ENCODE peak calls at places on chromosomes 3 and 15, in seven cellular contexts. C is HCT116, I is GM23248, R is hepatocyte, B is PC-3, N is MM.1S, O is GM23338. F is an unnamed sample.

GRCh38 chr3:54909236-54909635 is 18.6 kb downstream of the LRTM1 start:
- DNase-seq in O (no peak), I (no peak), N (no peak), C (no peak), R (no peak), B (no peak), F (no peak)

GRCh38 chr3:172104471-172105072 is 65.2 kb downstream of the FNDC3B start:
- DNase-seq in C (no peak), N (no peak), R (no peak), B (no peak), I (no peak), O (peak), F (peak)

GRCh38 chr15:78087944-78088772 is 4.2 kb upstream of the SH2D7 start:
- DNase-seq in O (no peak), N (peak), I (no peak), C (no peak), R (no peak), B (no peak), F (no peak)

GRCh38 chr15:77402740-77403379 is 17.0 kb downstream of the PEAK1 start:
- DNase-seq in I (peak), N (no peak), C (no peak), R (no peak), O (no peak), B (no peak), F (no peak)

GRCh38 chr3:108071394-108071793 is 19.4 kb downstream of the CD47 start:
- DNase-seq in O (no peak), C (no peak), I (no peak), B (no peak), N (no peak), R (no peak), F (no peak)

GRCh38 chr15:73991260-73991659 is 835 bp downstream of the STOML1 start:
- DNase-seq in O (peak), R (peak), C (no peak), B (no peak), N (no peak), I (peak), F (peak)

GRCh38 chr3:141849056-141849814 is 27.2 kb upstream of the ATP1B3 start:
- DNase-seq in B (no peak), O (no peak), R (no peak), C (no peak), N (no peak), I (no peak), F (no peak)

GRCh38 chr3:56086355-56086754 is 381.9 kb downstream of the ERC2 start:
- DNase-seq in B (no peak), O (no peak), R (no peak), C (no peak), I (peak), N (no peak), F (no peak)

GRCh38 chr3:37736632-37737031 is 125.0 kb upstream of the CTDSPL start:
- DNase-seq in R (no peak), O (no peak), B (no peak), I (no peak), C (no peak), N (peak), F (no peak)

GRCh38 chr3:25281041-25281842 is 146.8 kb upstream of the RARB start:
- DNase-seq in R (no peak), B (no peak), I (no peak), N (no peak), O (no peak), C (no peak), F (peak)

GRCh38 chr3:148604270-148605085 is 93.2 kb upstream of the AGTR1 start:
- DNase-seq in O (no peak), N (no peak), B (peak), C (no peak), I (peak), R (peak), F (no peak)

GRCh38 chr3:48435774-48436476 is 4.0 kb downstream of the CCDC51 start:
- DNase-seq in O (peak), I (peak), C (peak), B (peak), R (peak), N (peak), F (peak)

GRCh38 chr15:25776071-25776740 is 86.9 kb downstream of the ATP10A start:
- DNase-seq in O (no peak), R (no peak), C (no peak), B (no peak), I (peak), N (no peak), F (no peak)

DNA sequence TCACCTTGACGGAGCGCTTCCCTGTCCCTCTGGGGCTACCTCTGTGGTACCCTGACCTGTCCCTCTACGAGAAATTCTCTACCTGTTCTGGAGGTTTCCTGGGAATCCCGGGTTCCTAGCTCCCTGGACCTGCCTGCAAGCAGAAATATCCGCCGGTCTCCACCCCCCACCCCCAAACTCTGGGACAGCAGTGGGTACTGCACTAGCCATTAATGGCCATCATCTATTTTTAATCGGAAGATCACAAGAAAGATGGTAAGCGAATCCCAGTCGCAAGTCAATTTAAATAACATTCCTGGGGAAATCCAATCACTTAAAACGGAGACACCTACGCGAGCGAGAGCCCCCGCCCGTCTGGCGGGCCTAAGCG is 426 bp upstream of the C3orf80 start:
- DNase-seq in B (no peak), I (no peak), C (no peak), R (no peak), O (no peak), N (no peak), F (no peak)
- TF ChIP-seq EZH2 in B (no peak), I (no peak), C (no peak), R (no peak), O (no peak), N (no peak), F (peak)

GRCh38 chr3:184567924-184568590 is 6.5 kb downstream of the EPHB3 start:
- DNase-seq in N (no peak), O (no peak), B (no peak), C (no peak), R (no peak), I (peak), F (no peak)

GRCh38 chr3:184570501-184570900 is 8.9 kb downstream of the EPHB3 start:
- DNase-seq in I (no peak), O (no peak), N (no peak), B (no peak), C (no peak), R (no peak), F (peak)

GRCh38 chr3:184570035-184570434 is 8.4 kb downstream of the EPHB3 start:
- DNase-seq in O (no peak), B (no peak), R (no peak), N (no peak), C (no peak), I (no peak), F (no peak)

GRCh38 chr3:184568591-184568917 is 7.0 kb downstream of the EPHB3 start:
- DNase-seq in I (no peak), B (no peak), N (no peak), C (no peak), O (no peak), R (no peak), F (no peak)

GRCh38 chr3:184568918-184569829 is 7.6 kb downstream of the EPHB3 start:
- DNase-seq in R (peak), B (peak), N (no peak), O (peak), I (peak), C (no peak), F (peak)
- TF ChIP-seq EZH2phosphoT487 in R (no peak), B (no peak), N (no peak), O (no peak), I (no peak), C (no peak), F (no peak)

GRCh38 chr3:63047068-63047467 is 171.9 kb upstream of the CADPS start:
- DNase-seq in I (no peak), C (no peak), N (no peak), O (peak), R (peak), B (no peak), F (no peak)

GRCh38 chr3:63046152-63046551 is 170.9 kb upstream of the CADPS start:
- DNase-seq in C (no peak), B (no peak), O (no peak), R (peak), N (no peak), I (no peak), F (no peak)

GRCh38 chr3:63048365-63048764 is 173.1 kb upstream of the CADPS start:
- DNase-seq in O (no peak), N (no peak), I (peak), R (no peak), C (no peak), B (no peak), F (no peak)

GRCh38 chr3:63048927-63049326 is 173.7 kb upstream of the CADPS start:
- DNase-seq in O (no peak), C (no peak), B (no peak), N (no peak), R (no peak), I (no peak), F (no peak)

GRCh38 chr3:63046580-63046979 is 171.4 kb upstream of the CADPS start:
- DNase-seq in O (no peak), N (no peak), I (no peak), R (peak), B (no peak), C (no peak), F (no peak)
- TF ChIP-seq EZH2 in O (no peak), N (no peak), I (no peak), R (no peak), B (no peak), C (no peak), F (no peak)

GRCh38 chr15:95132774-95133173 is 901.4 kb downstream of the MCTP2 start:
- DNase-seq in I (peak), N (no peak), B (peak), O (no peak), R (no peak), C (no peak), F (no peak)
- TF ChIP-seq EZH2phosphoT487 in I (no peak), N (no peak), B (no peak), O (no peak), R (no peak), C (no peak), F (no peak)

GRCh38 chr15:69129026-69129385 is 31.4 kb upstream of the GLCE start:
- DNase-seq in O (no peak), C (no peak), N (no peak), I (no peak), B (peak), R (no peak), F (no peak)
- TF ChIP-seq EZH2 in O (no peak), C (no peak), N (no peak), I (no peak), B (no peak), R (no peak), F (no peak)

DNA sequence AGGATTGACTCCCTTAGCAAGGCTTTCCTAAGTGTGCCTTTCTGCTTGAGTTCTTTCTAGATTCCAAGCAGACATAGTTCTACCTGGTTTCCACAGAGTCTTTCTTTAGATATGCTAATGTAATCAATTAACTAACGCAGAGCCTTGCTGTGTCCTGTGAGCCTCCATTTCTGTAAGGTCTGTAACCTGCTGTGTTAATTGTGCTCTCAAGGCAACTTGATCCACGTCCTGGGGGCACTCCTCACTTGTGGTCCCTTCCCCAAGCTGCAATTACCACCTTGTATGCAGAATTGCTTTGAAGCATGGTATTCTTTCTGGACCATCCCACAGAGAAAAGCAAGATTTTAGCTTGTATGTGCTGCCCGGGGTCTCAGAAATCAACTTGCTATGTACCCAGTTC is 29.5 kb upstream of the THSD4 start:
- DNase-seq in N (no peak), O (peak), C (no peak), I (no peak), R (no peak), B (no peak), F (peak)
- TF ChIP-seq EZH2phosphoT487 in N (no peak), O (no peak), C (no peak), I (no peak), R (no peak), B (no peak), F (peak)

DNA sequence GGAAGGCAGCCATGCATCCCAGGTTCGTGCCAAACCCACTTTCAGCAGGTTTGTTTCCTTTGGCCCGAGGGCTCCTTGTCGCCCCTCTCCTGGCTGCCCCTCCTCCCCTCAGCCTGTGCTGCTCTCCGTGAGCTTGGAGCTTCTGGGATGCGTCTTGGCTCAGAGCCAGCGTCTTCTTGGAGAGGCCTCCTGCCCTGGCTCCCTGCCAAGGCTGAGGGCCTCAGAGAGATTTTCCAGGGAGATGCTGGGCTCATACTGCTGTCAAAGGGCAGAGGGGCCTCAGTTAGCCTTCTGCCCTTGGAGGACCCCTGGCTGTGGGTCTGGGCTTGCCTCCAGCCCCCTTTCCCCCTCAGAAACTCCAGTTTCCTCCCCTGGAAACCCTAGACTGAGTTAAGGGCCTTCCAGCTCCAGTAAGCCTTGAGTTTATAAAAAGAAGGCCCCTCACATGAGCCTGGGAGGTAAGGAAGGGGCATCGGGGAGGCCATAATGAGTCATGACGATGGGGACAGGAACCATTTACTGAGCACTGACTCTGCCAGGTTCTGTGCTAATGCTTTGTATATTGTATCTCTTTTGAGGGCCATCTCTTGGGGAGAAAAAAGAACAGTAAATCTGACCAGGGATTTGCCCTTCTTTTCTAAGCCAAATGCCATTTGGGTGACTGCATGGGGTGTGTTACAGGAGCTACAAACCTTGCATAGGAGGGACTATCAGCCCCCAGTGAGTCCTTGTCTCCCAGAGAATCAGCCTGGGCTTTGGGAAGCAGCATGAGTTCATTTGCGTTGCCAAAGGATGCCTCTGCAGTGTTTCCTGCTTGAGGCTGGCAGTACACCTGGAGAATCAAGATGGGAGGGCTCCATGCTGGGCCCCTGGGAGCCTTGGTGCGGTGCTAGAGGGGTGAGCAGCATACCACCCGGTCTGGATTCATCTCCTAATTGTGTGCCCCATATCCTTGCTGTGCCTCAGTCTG is 49.3 kb upstream of the POLG start:
- DNase-seq in B (peak), I (peak), R (peak), O (peak), N (no peak), C (no peak), F (no peak)
- TF ChIP-seq EZH2 in B (no peak), I (no peak), R (no peak), O (peak), N (no peak), C (no peak), F (no peak)

DNA sequence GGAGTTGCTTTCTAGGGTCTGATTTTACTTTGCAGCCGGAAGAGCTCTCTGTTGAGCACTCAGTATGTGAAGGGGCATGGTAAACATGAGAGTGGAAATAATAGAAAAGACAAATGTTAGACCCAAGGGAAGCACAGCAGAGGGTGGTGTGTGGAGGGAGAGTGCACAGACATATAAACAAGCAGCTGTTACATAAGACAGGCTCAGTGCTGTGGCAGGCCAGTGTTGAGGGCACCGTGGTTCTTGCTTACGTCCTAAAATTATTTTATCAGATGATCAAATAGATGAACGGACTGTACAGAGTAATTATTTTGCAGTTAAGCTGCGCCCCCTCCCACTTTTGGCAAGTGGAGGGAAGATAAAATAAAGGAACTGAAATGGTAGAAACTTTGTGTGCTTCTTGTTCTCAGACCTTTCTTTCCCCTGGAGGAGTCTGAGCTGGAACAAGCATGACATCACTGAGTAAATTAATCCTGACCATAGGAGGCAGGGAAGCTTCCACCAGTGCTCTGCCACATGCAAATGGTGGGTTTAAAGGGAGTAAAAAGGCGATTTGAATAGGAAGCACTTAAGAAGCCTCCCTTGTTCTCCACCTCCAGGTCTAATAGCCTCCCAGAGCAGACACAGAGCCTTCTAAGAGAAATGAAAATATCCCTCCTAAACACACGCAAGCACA is 205.6 kb downstream of the IL20RB start:
- DNase-seq in R (peak), C (no peak), B (no peak), N (no peak), I (peak), O (peak), F (peak)
- TF ChIP-seq EZH2phosphoT487 in R (no peak), C (no peak), B (no peak), N (no peak), I (no peak), O (no peak), F (no peak)

F was measured in neural progenitor cell.